ENCODE peak calls at places on chromosomes 12 and 14, in six cellular contexts. G is H54, P is NCI-H1092, Q is GM12891, D is HTR-8/SVneo, J is Caco-2. E is an unnamed sample.

GRCh38 chr14:102893452-102893851 is 29.0 kb upstream of the AMN start:
- DNase-seq in G (no peak), P (no peak), Q (no peak), D (no peak), J (no peak), E (no peak)

GRCh38 chr12:3550839-3551238 is 59.8 kb downstream of the PRMT8 start:
- DNase-seq in G (no peak), P (no peak), Q (no peak), D (no peak), J (no peak), E (no peak)

GRCh38 chr12:13097526-13097925 is 5.9 kb downstream of the GSG1 start:
- DNase-seq in G (no peak), P (no peak), Q (no peak), D (no peak), J (no peak), E (no peak)

GRCh38 chr12:23535441-23535840 is 414.0 kb downstream of the SOX5 start:
- DNase-seq in G (no peak), P (no peak), Q (no peak), D (no peak), J (no peak), E (no peak)

GRCh38 chr14:32524609-32525391 is 195.7 kb downstream of the AKAP6 start:
- DNase-seq in G (no peak), P (no peak), Q (no peak), D (no peak), J (no peak), E (no peak)

GRCh38 chr14:51554953-51555352 is 96.8 kb upstream of the FRMD6 start:
- DNase-seq in G (no peak), P (no peak), Q (no peak), D (no peak), J (no peak), E (no peak)

GRCh38 chr14:75401356-75401755 is 26.5 kb upstream of the JDP2 start:
- DNase-seq in G (no peak), P (no peak), Q (no peak), D (no peak), J (no peak), E (no peak)

GRCh38 chr12:57939291-57939690 is 2.1 kb upstream of the ATP23 start:
- DNase-seq in G (no peak), P (no peak), Q (no peak), D (no peak), J (no peak), E (no peak)

GRCh38 chr12:47393403-47393790 is 312.4 kb downstream of the RPAP3 start:
- DNase-seq in G (no peak), P (no peak), Q (no peak), D (no peak), J (no peak), E (no peak)

GRCh38 chr12:53225635-53226424 is 6.2 kb downstream of the RARG start:
- DNase-seq in G (no peak), P (no peak), Q (no peak), D (no peak), J (peak), E (no peak)

GRCh38 chr12:122889658-122890561 is 6.0 kb downstream of the VPS37B start:
- DNase-seq in G (no peak), P (no peak), Q (no peak), D (no peak), J (no peak), E (no peak)

GRCh38 chr12:126492181-126492580 is 1426.9 kb downstream of the AACS start:
- DNase-seq in G (no peak), P (no peak), Q (no peak), D (no peak), J (no peak), E (no peak)

GRCh38 chr12:130286041-130286440 is 51.6 kb upstream of the PIWIL1 start:
- DNase-seq in G (no peak), P (no peak), Q (no peak), D (no peak), J (no peak), E (no peak)

GRCh38 chr12:126506426-126507182 is 1441.4 kb downstream of the AACS start:
- DNase-seq in G (no peak), P (no peak), Q (no peak), D (no peak), J (no peak), E (no peak)

GRCh38 chr14:54329082-54329695 is 67.6 kb upstream of the CDKN3 start:
- DNase-seq in G (peak), P (peak), Q (peak), D (peak), J (peak), E (peak)

GRCh38 chr14:22487941-22488340 is 101.1 kb downstream of the DAD1 start:
- DNase-seq in G (no peak), P (no peak), Q (no peak), D (no peak), J (no peak), E (no peak)

GRCh38 chr12:123532808-123533649 is 490 bp downstream of the RILPL1 start:
- DNase-seq in G (peak), P (no peak), Q (peak), D (peak), J (peak), E (peak)

GRCh38 chr14:64113279-64113678 is 180.9 kb downstream of the ESR2 start:
- DNase-seq in G (no peak), P (peak), Q (no peak), D (no peak), J (no peak), E (peak)

GRCh38 chr12:64451687-64452558 is at the start of gene TBK1:
- DNase-seq in G (peak), P (peak), Q (peak), D (peak), J (peak), E (peak)